ENCODE peak calls at places on chromosome 16, in four cellular contexts. Y, S, M and D are unnamed samples.

GRCh38 chr16:77897831-77898540 is 109.6 kb downstream of the VAT1L start:
- DNase-seq in M (no peak), S (peak; percentile 55), Y (no peak), D (no peak)

GRCh38 chr16:90054554-90054953 is 22.6 kb downstream of the PRDM7 start:
- DNase-seq in M (no peak), S (no peak), Y (no peak), D (no peak)

GRCh38 chr16:87581867-87582220 is 20.5 kb upstream of the JPH3 start:
- DNase-seq in S (peak; percentile 98), Y (no peak), M (no peak), D (no peak)

GRCh38 chr16:68737730-68738590 is 868 bp downstream of the CDH1 start:
- DNase-seq in Y (no peak), M (no peak), S (no peak), D (no peak)

GRCh38 chr16:50259334-50260205 is 6.8 kb upstream of the ADCY7 start:
- DNase-seq in Y (no peak), M (no peak), S (peak; percentile 75), D (no peak)

GRCh38 chr16:87681990-87682570 is 79.8 kb downstream of the JPH3 start:
- DNase-seq in Y (no peak), M (no peak), S (peak; percentile 72), D (peak; percentile 63)

GRCh38 chr16:6317924-6318323 is 1014.7 kb upstream of the RBFOX1 start:
- DNase-seq in S (no peak), Y (no peak), M (no peak), D (no peak)

GRCh38 chr16:54027126-54027922 is 259.3 kb downstream of the IRX3 start:
- DNase-seq in Y (no peak), M (no peak), S (peak; percentile 70), D (no peak)

GRCh38 chr16:78743556-78743955 is 644.1 kb downstream of the WWOX start:
- DNase-seq in Y (no peak), M (no peak), S (no peak), D (no peak)